ENCODE peak calls at places on chromosomes 12 and 14, in seven cellular contexts. T, Y, V, O, E, A and D are unnamed samples.

GRCh38 chr14:30291216-30291615 is 267.7 kb upstream of the G2E3 start:
- DNase-seq in T (no peak), Y (no peak), V (peak; percentile 75), O (no peak), E (no peak), A (no peak), D (peak; percentile 41)

GRCh38 chr14:96911499-96912130 is 114.4 kb downstream of the VRK1 start:
- DNase-seq in T (no peak), Y (no peak), V (no peak), O (no peak), E (no peak), A (no peak), D (no peak)

GRCh38 chr12:93857279-93857894 is 180.2 kb downstream of the CRADD start:
- DNase-seq in T (no peak), Y (no peak), V (peak; percentile 84), O (no peak), E (no peak), A (no peak), D (peak; percentile 76)

GRCh38 chr12:114777052-114777451 is 93.1 kb upstream of the TBX3 start:
- DNase-seq in T (no peak), Y (no peak), V (peak; percentile 75), O (no peak), E (no peak), A (no peak), D (peak; percentile 75)

GRCh38 chr12:954736-955135 is 5.2 kb upstream of the RAD52 start:
- DNase-seq in T (no peak), Y (no peak), V (no peak), O (no peak), E (no peak), A (no peak), D (no peak)

GRCh38 chr12:52633383-52633782 is 15.0 kb upstream of the KRT73 start:
- DNase-seq in T (no peak), Y (no peak), V (no peak), O (no peak), E (no peak), A (no peak), D (no peak)

GRCh38 chr12:128083132-128083729 is 183.7 kb upstream of the TMEM132C start:
- DNase-seq in T (no peak), Y (no peak), V (no peak), O (no peak), E (no peak), A (no peak), D (no peak)

GRCh38 chr14:38197001-38197760 is 10.5 kb upstream of the SSTR1 start:
- DNase-seq in T (no peak), Y (peak; percentile 23), V (peak; percentile 38), O (no peak), E (no peak), A (no peak), D (no peak)

GRCh38 chr12:92079054-92079385 is 66.6 kb downstream of the BTG1 start:
- DNase-seq in T (no peak), Y (no peak), V (no peak), O (no peak), E (no peak), A (no peak), D (no peak)

GRCh38 chr12:111330800-111331752 is 37.8 kb downstream of the PHETA1 start:
- DNase-seq in T (peak; percentile 3), Y (peak; percentile 85), V (peak; percentile 24), O (no peak), E (peak; percentile 74), A (no peak), D (peak; percentile 70)

GRCh38 chr12:102302553-102302952 is 104.9 kb upstream of the PMCH start:
- DNase-seq in T (no peak), Y (no peak), V (no peak), O (no peak), E (no peak), A (no peak), D (no peak)

GRCh38 chr12:85784096-85784720 is 52.0 kb downstream of the RASSF9 start:
- DNase-seq in T (no peak), Y (no peak), V (no peak), O (no peak), E (no peak), A (no peak), D (no peak)

GRCh38 chr12:46524778-46525177 is 152.2 kb upstream of the SLC38A2 start:
- DNase-seq in T (peak; percentile 78), Y (peak; percentile 21), V (peak; percentile 92), O (no peak), E (no peak), A (no peak), D (peak; percentile 96)

GRCh38 chr14:92800012-92800411 is 5.9 kb downstream of the GOLGA5 start:
- DNase-seq in T (no peak), Y (no peak), V (no peak), O (no peak), E (no peak), A (no peak), D (no peak)
- H3K4me3 ChIP-seq in T (no peak overlapping the region), Y (no peak overlapping the region), V (no peak overlapping the region), O (no peak overlapping the region), E (no peak overlapping the region), A (no peak overlapping the region), D (no peak overlapping the region)

DNA sequence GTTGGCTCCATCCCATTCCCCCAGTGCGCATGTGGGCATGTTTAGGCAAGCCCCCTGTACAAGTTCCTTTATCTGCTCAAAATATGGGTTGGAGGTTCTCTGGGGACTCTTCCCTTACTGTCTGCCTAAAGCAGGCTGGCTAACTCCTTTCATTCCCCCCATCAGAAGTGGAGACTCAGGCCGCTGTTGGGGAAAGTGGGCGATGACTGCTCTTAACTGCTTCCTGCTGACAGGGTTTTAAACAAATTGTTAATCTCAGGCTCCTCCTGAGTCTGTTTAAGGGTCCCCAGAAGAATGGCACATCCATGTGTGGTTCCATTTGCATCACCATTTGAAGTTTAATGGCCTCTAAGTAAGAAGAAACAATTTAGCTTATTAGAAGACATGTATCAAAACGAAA is 15.4 kb upstream of the FAR2 start:
- DNase-seq in T (no peak), Y (no peak), V (no peak), O (no peak), E (no peak), A (no peak), D (no peak)
- TF ChIP-seq CTCF in T (no peak), Y (no peak), V (no peak), O (no peak), E (no peak), A (no peak), D (no peak)

GRCh38 chr12:118982308-118982707 is 967 bp downstream of the SRRM4 start:
- DNase-seq in T (no peak), Y (peak; percentile 2), V (no peak), O (no peak), E (no peak), A (no peak), D (no peak)
- H3K4me3 ChIP-seq in T (no peak overlapping the region), Y (peak overlapping the region; percentile 92), V (no peak overlapping the region), O (no peak overlapping the region), E (peak overlapping the region; percentile 73), A (no peak overlapping the region), D (no peak overlapping the region)

GRCh38 chr12:90984114-90984513 is 20.7 kb downstream of the EPYC start:
- DNase-seq in T (no peak), Y (peak; percentile 53), V (no peak), O (no peak), E (peak; percentile 23), A (no peak), D (no peak)

GRCh38 chr12:90989617-90990232 is 15.0 kb downstream of the EPYC start:
- DNase-seq in T (no peak), Y (no peak), V (no peak), O (no peak), E (no peak), A (no peak), D (no peak)

GRCh38 chr12:90987101-90987500 is 17.7 kb downstream of the EPYC start:
- DNase-seq in T (no peak), Y (no peak), V (no peak), O (no peak), E (no peak), A (no peak), D (no peak)

GRCh38 chr12:90991952-90992465 is 12.8 kb downstream of the EPYC start:
- DNase-seq in T (no peak), Y (no peak), V (no peak), O (no peak), E (peak; percentile 27), A (no peak), D (no peak)

GRCh38 chr12:90987520-90987919 is 17.3 kb downstream of the EPYC start:
- DNase-seq in T (no peak), Y (no peak), V (no peak), O (no peak), E (no peak), A (no peak), D (no peak)
- TF ChIP-seq CTCF in T (no peak), Y (peak; percentile 52), V (no peak), O (peak; percentile 29), E (peak; percentile 25), A (no peak), D (no peak)

DNA sequence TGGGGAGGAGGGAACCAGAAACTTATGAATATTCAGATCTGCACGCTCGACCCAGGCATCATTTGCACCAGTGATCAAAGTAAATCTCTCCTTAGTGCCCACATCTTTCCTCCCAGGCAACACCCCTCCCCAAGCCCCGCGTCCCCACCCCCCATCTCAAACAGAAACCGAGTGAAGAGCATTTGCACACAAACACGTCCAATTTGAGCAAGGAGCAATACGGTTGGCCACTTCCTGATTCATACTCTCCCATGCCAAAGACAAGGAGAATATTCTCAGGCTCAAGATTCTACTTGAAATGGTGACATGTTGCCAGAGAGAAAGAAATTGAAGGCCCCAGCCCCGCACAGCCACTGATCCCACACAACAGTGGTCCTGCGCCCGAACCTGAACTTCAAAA is 7.1 kb downstream of the FOXN3 start:
- DNase-seq in T (no peak), Y (no peak), V (no peak), O (no peak), E (no peak), A (no peak), D (no peak)
- H3K4me3 ChIP-seq in T (no peak overlapping the region), Y (peak overlapping the region; percentile 30), V (no peak overlapping the region), O (no peak overlapping the region), E (no peak overlapping the region), A (peak overlapping the region; percentile 18), D (no peak overlapping the region)

DNA sequence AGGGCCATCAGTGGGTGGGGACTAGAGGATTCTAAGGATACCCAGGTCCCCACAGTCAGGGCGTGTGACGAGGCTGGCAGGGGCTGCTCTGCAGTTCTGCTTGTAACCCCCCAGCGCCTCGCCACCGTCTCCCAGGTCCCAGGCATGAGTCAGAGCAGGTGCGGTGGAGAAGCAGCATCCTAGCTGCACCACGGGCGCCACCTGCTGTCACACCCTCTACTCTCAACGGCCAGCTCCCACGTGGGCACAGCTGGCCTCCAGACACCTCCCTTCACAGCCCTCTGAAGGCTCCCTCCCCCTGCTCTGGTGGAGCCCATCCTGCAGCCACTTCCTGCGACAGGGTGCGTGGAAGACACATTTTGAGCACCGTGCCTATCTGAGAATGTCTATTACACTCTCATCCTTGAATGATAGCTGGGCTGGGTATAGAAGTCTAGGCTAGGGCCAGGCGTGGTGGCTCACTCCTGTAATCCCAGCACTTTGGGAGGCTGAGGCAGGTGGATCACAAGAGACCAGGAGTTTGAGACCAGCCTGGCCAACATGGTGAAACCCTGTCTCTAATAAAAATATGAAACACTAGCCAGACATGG is 6.9 kb upstream of the NUDT14 start:
- DNase-seq in T (no peak), Y (no peak), V (no peak), O (no peak), E (no peak), A (no peak), D (no peak)
- TF ChIP-seq CTCF in T (no peak), Y (peak; percentile 12), V (no peak), O (peak; percentile 12), E (peak; percentile 7), A (no peak), D (no peak)